ENCODE peak calls at places on chromosome 2, in ten cellular contexts. U, Z, I, E, N, B, P, G, X and H are unnamed samples.

GRCh38 chr2:10658914-10659257 is 30.9 kb downstream of the NOL10 start:
- DNase-seq in U (no peak), Z (no peak), I (no peak), P (no peak), N (peak; percentile 46), B (no peak), G (no peak), E (no peak), X (no peak), H (no peak)

GRCh38 chr2:18356676-18357075 is 203.8 kb downstream of the RDH14 start:
- DNase-seq in G (no peak), X (peak; percentile 52), I (no peak), P (no peak), N (peak; percentile 77), Z (no peak), B (no peak), E (no peak), U (no peak), H (no peak)

GRCh38 chr2:39183673-39184072 is 60.1 kb downstream of the CDKL4 start:
- DNase-seq in G (no peak), Z (no peak), I (no peak), E (no peak), X (no peak), P (no peak), N (no peak), B (no peak), U (no peak), H (no peak)

GRCh38 chr2:65024149-65024829 is 31.9 kb upstream of the CEP68 start:
- DNase-seq in E (no peak), P (no peak), Z (no peak), G (no peak), N (peak; percentile 65), B (no peak), I (peak; percentile 69), X (peak; percentile 50), U (peak; percentile 12), H (no peak)

GRCh38 chr2:218853766-218854165 is 5.8 kb upstream of the WNT6 start:
- DNase-seq in U (no peak), B (no peak), G (no peak), P (no peak), E (no peak), X (peak; percentile 38), Z (no peak), I (no peak), N (peak; percentile 38), H (no peak)

GRCh38 chr2:96907405-96908041 is 37.6 kb upstream of the SEMA4C start:
- DNase-seq in G (no peak), U (no peak), N (no peak), X (peak; percentile 28), Z (no peak), P (no peak), I (no peak), E (peak; percentile 51), B (no peak), H (peak; percentile 86)

GRCh38 chr2:40227200-40227599 is 224.7 kb downstream of the SLC8A1 start:
- DNase-seq in B (peak; percentile 58), Z (no peak), N (peak; percentile 66), I (no peak), E (no peak), U (no peak), X (no peak), G (no peak), P (no peak), H (no peak)

GRCh38 chr2:85584857-85585780 is 888 bp downstream of the VAMP5 start:
- DNase-seq in G (no peak), N (peak; percentile 85), Z (no peak), E (peak; percentile 49), X (peak; percentile 68), B (no peak), P (no peak), U (no peak), I (peak; percentile 43), H (no peak)

GRCh38 chr2:117835990-117836760 is 21.7 kb downstream of the DDX18 start:
- DNase-seq in Z (peak; percentile 92), X (peak; percentile 86), E (peak; percentile 84), N (peak; percentile 82), G (no peak), U (no peak), P (peak; percentile 18), I (peak; percentile 69), B (peak; percentile 15), H (peak; percentile 48)

GRCh38 chr2:209395652-209396051 is 28.2 kb upstream of the MAP2 start:
- DNase-seq in Z (no peak), E (no peak), I (no peak), X (no peak), P (no peak), G (no peak), N (no peak), B (no peak), U (no peak), H (no peak)

GRCh38 chr2:28370355-28370754 is 22.3 kb upstream of the FOSL2 start:
- DNase-seq in N (peak; percentile 23), P (no peak), U (no peak), X (no peak), I (no peak), E (no peak), Z (no peak), B (no peak), G (no peak), H (no peak)

GRCh38 chr2:59237311-59237710 is 996.2 kb upstream of the FANCL start:
- DNase-seq in X (no peak), E (no peak), P (no peak), Z (no peak), B (no peak), U (no peak), I (no peak), G (no peak), N (no peak), H (no peak)

GRCh38 chr2:127181851-127182250 is 38.2 kb downstream of the CYP27C1 start:
- DNase-seq in B (no peak), E (no peak), I (no peak), Z (no peak), U (no peak), P (no peak), G (no peak), N (no peak), X (no peak), H (no peak)

GRCh38 chr2:40144022-40144421 is 307.9 kb downstream of the SLC8A1 start:
- DNase-seq in P (no peak), I (no peak), E (no peak), U (no peak), B (no peak), G (no peak), Z (no peak), N (no peak), X (no peak), H (no peak)

GRCh38 chr2:64015898-64016297 is 3.3 kb downstream of the VPS54 start:
- DNase-seq in B (no peak), I (no peak), E (no peak), U (no peak), N (peak; percentile 45), G (no peak), P (no peak), Z (no peak), X (no peak), H (no peak)

GRCh38 chr2:170723446-170723958 is 8.4 kb downstream of the SP5 start:
- DNase-seq in G (no peak), Z (no peak), N (no peak), B (no peak), E (no peak), U (no peak), X (no peak), P (no peak), I (no peak), H (no peak)

GRCh38 chr2:131038258-131039100 is 54.8 kb downstream of the FAM168B start:
- DNase-seq in E (no peak), X (no peak), G (no peak), U (no peak), I (no peak), N (no peak), Z (no peak), B (no peak), P (no peak), H (no peak)